ENCODE peak calls at places on chromosome 19, in six cellular contexts. One of them, this sample, is unnamed. For H3K27me3, the result is how much of the 10 kb centered on the place peaks cover.

GRCh38 chr19:14821958-14822357 is 13.0 kb downstream of the OR7A5 start:
- DNase-seq in left ventricle myocardium inferior: no peak
- DNase-seq in right lobe of liver: no peak
- DNase-seq in neuronal stem cell: no peak
- DNase-seq in AG04450: no peak
- DNase-seq in effector memory CD4-positive, alpha-beta T cell: no peak
- DNase-seq in this sample: no peak

GRCh38 chr19:14300281-14300680 is 81.0 kb upstream of the ADGRE5 start:
- DNase-seq in left ventricle myocardium inferior: no peak
- DNase-seq in right lobe of liver: no peak
- DNase-seq in neuronal stem cell: no peak
- DNase-seq in AG04450: no peak
- DNase-seq in effector memory CD4-positive, alpha-beta T cell: no peak
- DNase-seq in this sample: no peak

GRCh38 chr19:12721656-12722565 is 1.8 kb downstream of the TNPO2 start:
- DNase-seq in left ventricle myocardium inferior: peak
- DNase-seq in right lobe of liver: peak
- DNase-seq in neuronal stem cell: peak
- DNase-seq in AG04450: peak
- DNase-seq in effector memory CD4-positive, alpha-beta T cell: peak
- DNase-seq in this sample: no peak

GRCh38 chr19:4984448-4984990 is 15.6 kb downstream of the KDM4B start:
- DNase-seq in left ventricle myocardium inferior: no peak
- DNase-seq in right lobe of liver: no peak
- DNase-seq in neuronal stem cell: no peak
- DNase-seq in AG04450: no peak
- DNase-seq in effector memory CD4-positive, alpha-beta T cell: no peak
- DNase-seq in this sample: no peak

GRCh38 chr19:14544977-14545715 is 15.8 kb downstream of the TECR start:
- DNase-seq in left ventricle myocardium inferior: peak
- DNase-seq in right lobe of liver: peak
- DNase-seq in neuronal stem cell: no peak
- DNase-seq in AG04450: no peak
- DNase-seq in effector memory CD4-positive, alpha-beta T cell: no peak
- DNase-seq in this sample: no peak

GRCh38 chr19:35207391-35207871 is 21.1 kb downstream of the FAM187B start:
- DNase-seq in left ventricle myocardium inferior: no peak
- DNase-seq in right lobe of liver: no peak
- DNase-seq in neuronal stem cell: no peak
- DNase-seq in AG04450: no peak
- DNase-seq in effector memory CD4-positive, alpha-beta T cell: peak
- DNase-seq in this sample: no peak

GRCh38 chr19:5996102-5996501 is 18.2 kb upstream of the RANBP3 start:
- DNase-seq in left ventricle myocardium inferior: no peak
- DNase-seq in right lobe of liver: no peak
- DNase-seq in neuronal stem cell: no peak
- DNase-seq in AG04450: no peak
- DNase-seq in effector memory CD4-positive, alpha-beta T cell: no peak
- DNase-seq in this sample: no peak

GRCh38 chr19:29992233-29992867 is 50.3 kb downstream of the URI1 start:
- DNase-seq in left ventricle myocardium inferior: no peak
- DNase-seq in right lobe of liver: no peak
- DNase-seq in neuronal stem cell: no peak
- DNase-seq in AG04450: no peak
- DNase-seq in effector memory CD4-positive, alpha-beta T cell: no peak
- DNase-seq in this sample: no peak

GRCh38 chr19:28424041-28424440 is 788.9 kb downstream of the UQCRFS1 start:
- DNase-seq in left ventricle myocardium inferior: no peak
- DNase-seq in right lobe of liver: no peak
- DNase-seq in neuronal stem cell: peak
- DNase-seq in AG04450: no peak
- DNase-seq in effector memory CD4-positive, alpha-beta T cell: no peak
- DNase-seq in this sample: no peak

GRCh38 chr19:616732-617526 is 16.4 kb downstream of the POLRMT start:
- DNase-seq in left ventricle myocardium inferior: no peak
- DNase-seq in right lobe of liver: no peak
- DNase-seq in neuronal stem cell: no peak
- DNase-seq in AG04450: no peak
- DNase-seq in effector memory CD4-positive, alpha-beta T cell: no peak
- DNase-seq in this sample: no peak

GRCh38 chr19:4986471-4986888 is 17.6 kb downstream of the KDM4B start:
- DNase-seq in left ventricle myocardium inferior: no peak
- DNase-seq in right lobe of liver: no peak
- DNase-seq in neuronal stem cell: no peak
- DNase-seq in AG04450: no peak
- DNase-seq in effector memory CD4-positive, alpha-beta T cell: no peak
- DNase-seq in this sample: no peak

GRCh38 chr19:35513231-35513974 is at the start of gene DMKN:
- DNase-seq in left ventricle myocardium inferior: no peak
- DNase-seq in right lobe of liver: no peak
- DNase-seq in neuronal stem cell: no peak
- DNase-seq in AG04450: no peak
- DNase-seq in effector memory CD4-positive, alpha-beta T cell: no peak
- DNase-seq in this sample: peak

GRCh38 chr19:33263325-33264023 is 37.8 kb upstream of the SLC7A10 start:
- DNase-seq in left ventricle myocardium inferior: no peak
- DNase-seq in right lobe of liver: no peak
- DNase-seq in neuronal stem cell: no peak
- DNase-seq in AG04450: no peak
- DNase-seq in effector memory CD4-positive, alpha-beta T cell: no peak
- DNase-seq in this sample: no peak

GRCh38 chr19:2524840-2525723 is 49.2 kb downstream of the GADD45B start:
- DNase-seq in left ventricle myocardium inferior: peak
- DNase-seq in right lobe of liver: no peak
- DNase-seq in neuronal stem cell: no peak
- DNase-seq in AG04450: no peak
- DNase-seq in effector memory CD4-positive, alpha-beta T cell: no peak
- DNase-seq in this sample: no peak
- H3K4me3 ChIP-seq in left ventricle myocardium inferior: peak
- H3K4me3 ChIP-seq in right lobe of liver: no peak
- H3K4me3 ChIP-seq in neuronal stem cell: no peak
- H3K4me3 ChIP-seq in AG04450: no peak
- H3K4me3 ChIP-seq in effector memory CD4-positive, alpha-beta T cell: no peak
- H3K4me3 ChIP-seq in this sample: no peak

DNA sequence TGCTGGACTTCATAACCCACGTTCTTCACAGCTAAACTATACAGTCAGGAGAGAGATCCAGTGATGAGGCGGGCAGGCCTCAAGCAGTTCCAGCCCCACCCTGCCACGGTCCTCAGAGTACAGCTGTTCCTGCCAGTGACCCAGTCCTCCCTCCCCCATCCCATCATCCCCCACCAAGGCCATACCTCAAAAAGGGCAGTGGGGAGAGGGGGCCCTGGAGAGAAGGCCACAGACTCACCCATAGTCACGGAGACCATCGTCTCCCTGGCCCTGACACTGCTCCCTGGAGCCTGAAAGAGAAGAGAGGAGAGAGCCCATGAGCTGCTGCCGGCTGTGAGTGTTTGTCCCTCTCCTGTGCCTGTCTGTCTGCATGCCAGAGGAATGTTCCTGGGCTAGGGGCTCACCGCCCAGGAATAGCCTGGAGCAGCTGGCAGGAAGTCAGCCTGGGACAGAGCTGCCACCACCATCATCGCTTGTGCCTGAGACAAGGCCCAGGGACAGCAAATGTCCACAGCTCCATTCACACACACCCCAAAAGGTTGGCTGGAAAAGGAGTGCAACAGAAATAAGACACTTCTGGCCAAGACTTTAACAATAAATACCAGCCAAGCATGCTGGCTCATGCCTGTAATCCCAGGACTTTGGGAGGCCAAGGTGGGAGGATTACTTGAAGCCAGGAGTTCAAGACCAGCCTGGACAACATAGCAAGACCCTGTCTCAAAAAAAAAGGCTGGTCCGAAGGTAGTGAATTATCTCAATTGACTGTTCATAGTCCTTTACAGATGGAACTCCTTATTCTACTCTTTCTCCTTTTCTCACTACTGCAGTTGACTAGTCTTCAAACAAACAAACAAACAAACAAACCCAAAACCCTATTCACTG is 6.4 kb downstream of the C19orf47 start:
- DNase-seq in left ventricle myocardium inferior: peak
- DNase-seq in right lobe of liver: no peak
- DNase-seq in neuronal stem cell: no peak
- DNase-seq in AG04450: no peak
- DNase-seq in effector memory CD4-positive, alpha-beta T cell: no peak
- DNase-seq in this sample: peak
- H3K27ac ChIP-seq in left ventricle myocardium inferior: peak
- H3K27ac ChIP-seq in right lobe of liver: no peak
- H3K27ac ChIP-seq in neuronal stem cell: no peak
- H3K27ac ChIP-seq in AG04450: peak
- H3K27ac ChIP-seq in effector memory CD4-positive, alpha-beta T cell: no peak
- H3K27ac ChIP-seq in this sample: peak

GRCh38 chr19:10020851-10021250 is 7.6 kb downstream of the RDH8 start:
- DNase-seq in left ventricle myocardium inferior: no peak
- DNase-seq in right lobe of liver: no peak
- DNase-seq in neuronal stem cell: no peak
- DNase-seq in AG04450: no peak
- DNase-seq in effector memory CD4-positive, alpha-beta T cell: no peak
- DNase-seq in this sample: no peak

GRCh38 chr19:10018786-10019185 is 5.5 kb downstream of the RDH8 start:
- DNase-seq in left ventricle myocardium inferior: no peak
- DNase-seq in right lobe of liver: no peak
- DNase-seq in neuronal stem cell: no peak
- DNase-seq in AG04450: no peak
- DNase-seq in effector memory CD4-positive, alpha-beta T cell: no peak
- DNase-seq in this sample: no peak

GRCh38 chr19:10018219-10018618 is 4.9 kb downstream of the RDH8 start:
- DNase-seq in left ventricle myocardium inferior: no peak
- DNase-seq in right lobe of liver: no peak
- DNase-seq in neuronal stem cell: no peak
- DNase-seq in AG04450: no peak
- DNase-seq in effector memory CD4-positive, alpha-beta T cell: no peak
- DNase-seq in this sample: no peak

GRCh38 chr19:10021446-10021845 is 8.2 kb downstream of the RDH8 start:
- DNase-seq in left ventricle myocardium inferior: no peak
- DNase-seq in right lobe of liver: no peak
- DNase-seq in neuronal stem cell: no peak
- DNase-seq in AG04450: no peak
- DNase-seq in effector memory CD4-positive, alpha-beta T cell: no peak
- DNase-seq in this sample: no peak

GRCh38 chr19:10019246-10019645 is 6.0 kb downstream of the RDH8 start:
- DNase-seq in left ventricle myocardium inferior: no peak
- DNase-seq in right lobe of liver: no peak
- DNase-seq in neuronal stem cell: no peak
- DNase-seq in AG04450: no peak
- DNase-seq in effector memory CD4-positive, alpha-beta T cell: no peak
- DNase-seq in this sample: no peak
- H3K27me3 ChIP-seq in left ventricle myocardium inferior: half or more
- H3K27me3 ChIP-seq in right lobe of liver: under half
- H3K27me3 ChIP-seq in neuronal stem cell: under half
- H3K27me3 ChIP-seq in AG04450: under half
- H3K27me3 ChIP-seq in effector memory CD4-positive, alpha-beta T cell: under half
- H3K27me3 ChIP-seq in this sample: under half

GRCh38 chr19:17069249-17069648 is 6.0 kb downstream of the HAUS8 start:
- DNase-seq in left ventricle myocardium inferior: no peak
- DNase-seq in right lobe of liver: no peak
- DNase-seq in neuronal stem cell: no peak
- DNase-seq in AG04450: no peak
- DNase-seq in effector memory CD4-positive, alpha-beta T cell: no peak
- DNase-seq in this sample: no peak

GRCh38 chr19:17073869-17074627 is 1.2 kb downstream of the HAUS8 start:
- DNase-seq in left ventricle myocardium inferior: no peak
- DNase-seq in right lobe of liver: no peak
- DNase-seq in neuronal stem cell: no peak
- DNase-seq in AG04450: no peak
- DNase-seq in effector memory CD4-positive, alpha-beta T cell: no peak
- DNase-seq in this sample: no peak

GRCh38 chr19:17070421-17070820 is 4.8 kb downstream of the HAUS8 start:
- DNase-seq in left ventricle myocardium inferior: no peak
- DNase-seq in right lobe of liver: no peak
- DNase-seq in neuronal stem cell: no peak
- DNase-seq in AG04450: no peak
- DNase-seq in effector memory CD4-positive, alpha-beta T cell: no peak
- DNase-seq in this sample: no peak

GRCh38 chr19:17074628-17075034 is 621 bp downstream of the HAUS8 start:
- DNase-seq in left ventricle myocardium inferior: no peak
- DNase-seq in right lobe of liver: no peak
- DNase-seq in neuronal stem cell: no peak
- DNase-seq in AG04450: no peak
- DNase-seq in effector memory CD4-positive, alpha-beta T cell: no peak
- DNase-seq in this sample: no peak

GRCh38 chr19:17070912-17071311 is 4.3 kb downstream of the HAUS8 start:
- DNase-seq in left ventricle myocardium inferior: no peak
- DNase-seq in right lobe of liver: no peak
- DNase-seq in neuronal stem cell: no peak
- DNase-seq in AG04450: no peak
- DNase-seq in effector memory CD4-positive, alpha-beta T cell: no peak
- DNase-seq in this sample: no peak
- H3K4me3 ChIP-seq in left ventricle myocardium inferior: no peak
- H3K4me3 ChIP-seq in right lobe of liver: no peak
- H3K4me3 ChIP-seq in neuronal stem cell: no peak
- H3K4me3 ChIP-seq in AG04450: no peak
- H3K4me3 ChIP-seq in effector memory CD4-positive, alpha-beta T cell: no peak
- H3K4me3 ChIP-seq in this sample: no peak

DNA sequence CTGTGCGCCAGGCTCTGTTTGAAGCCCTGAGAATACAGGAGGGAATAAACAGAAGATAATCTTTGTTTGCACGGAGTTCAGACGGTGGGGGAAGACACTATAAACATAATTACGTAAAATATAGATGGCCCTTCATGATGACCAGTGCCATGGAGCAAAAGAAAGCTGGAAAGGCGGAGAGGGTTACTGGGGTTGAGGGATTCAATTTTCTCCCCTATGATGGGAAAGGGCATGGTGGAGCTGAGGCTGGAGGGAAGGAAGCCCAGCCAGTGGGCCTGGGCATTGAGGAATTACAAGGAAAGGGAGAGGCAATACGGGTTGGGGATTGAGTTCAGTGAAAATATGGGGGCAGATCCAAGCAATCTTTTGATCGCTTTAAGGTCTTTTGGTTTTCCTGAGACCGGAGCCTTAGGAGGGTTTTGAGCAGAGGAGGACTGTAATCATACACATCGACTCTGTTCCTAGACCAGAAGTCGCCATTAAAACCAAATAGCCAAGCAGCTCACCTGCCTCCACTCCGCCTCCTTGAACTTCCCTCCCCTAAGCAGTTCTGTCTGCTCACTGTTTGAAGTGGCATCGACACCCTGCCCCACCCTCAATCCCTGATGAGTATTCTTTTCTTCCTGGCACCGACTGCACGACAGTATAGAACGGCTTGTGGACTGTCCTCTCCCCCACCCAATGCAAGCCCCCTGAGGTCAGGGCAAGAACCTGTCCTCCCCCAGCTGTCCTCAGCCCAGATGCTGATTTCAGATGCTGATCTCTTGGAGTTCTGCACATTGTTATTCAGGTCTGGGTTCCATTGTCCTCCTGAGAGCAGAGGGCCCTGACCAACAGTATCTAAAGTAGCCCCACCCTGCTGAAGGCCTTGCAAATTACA is 813 bp upstream of the ZNF296 start:
- DNase-seq in left ventricle myocardium inferior: no peak
- DNase-seq in right lobe of liver: no peak
- DNase-seq in neuronal stem cell: no peak
- DNase-seq in AG04450: no peak
- DNase-seq in effector memory CD4-positive, alpha-beta T cell: no peak
- DNase-seq in this sample: no peak
- H3K27ac ChIP-seq in left ventricle myocardium inferior: peak
- H3K27ac ChIP-seq in right lobe of liver: no peak
- H3K27ac ChIP-seq in neuronal stem cell: no peak
- H3K27ac ChIP-seq in AG04450: no peak
- H3K27ac ChIP-seq in effector memory CD4-positive, alpha-beta T cell: no peak
- H3K27ac ChIP-seq in this sample: peak

GRCh38 chr19:31354919-31355318 is 5.7 kb upstream of the TSHZ3 start:
- DNase-seq in left ventricle myocardium inferior: no peak
- DNase-seq in right lobe of liver: no peak
- DNase-seq in neuronal stem cell: no peak
- DNase-seq in AG04450: no peak
- DNase-seq in effector memory CD4-positive, alpha-beta T cell: no peak
- DNase-seq in this sample: no peak
- H3K27me3 ChIP-seq in left ventricle myocardium inferior: half or more
- H3K27me3 ChIP-seq in right lobe of liver: under half
- H3K27me3 ChIP-seq in neuronal stem cell: half or more
- H3K27me3 ChIP-seq in AG04450: under half
- H3K27me3 ChIP-seq in effector memory CD4-positive, alpha-beta T cell: half or more
- H3K27me3 ChIP-seq in this sample: under half

GRCh38 chr19:3494051-3494450 is 6.4 kb downstream of the DOHH start:
- DNase-seq in left ventricle myocardium inferior: no peak
- DNase-seq in right lobe of liver: no peak
- DNase-seq in neuronal stem cell: no peak
- DNase-seq in AG04450: no peak
- DNase-seq in effector memory CD4-positive, alpha-beta T cell: no peak
- DNase-seq in this sample: no peak
- H3K4me3 ChIP-seq in left ventricle myocardium inferior: no peak
- H3K4me3 ChIP-seq in right lobe of liver: no peak
- H3K4me3 ChIP-seq in neuronal stem cell: no peak
- H3K4me3 ChIP-seq in AG04450: no peak
- H3K4me3 ChIP-seq in effector memory CD4-positive, alpha-beta T cell: no peak
- H3K4me3 ChIP-seq in this sample: no peak

This sample was measured in right atrium auricular region.